ENCODE peak calls at places on chromosomes 4 and X, in five cellular contexts. One of them, this sample, is unnamed.

GRCh38 chr4:2084316-2084715 is 25.2 kb downstream of the NAT8L start:
- DNase-seq in transverse colon: peak; percentile 2
- DNase-seq in AG04449: no peak
- DNase-seq in fibroblast of villous mesenchyme: no peak
- DNase-seq in BJ: no peak
- DNase-seq in this sample: no peak

GRCh38 chr4:8863759-8864682 is 7.6 kb downstream of the HMX1 start:
- DNase-seq in transverse colon: no peak
- DNase-seq in AG04449: no peak
- DNase-seq in fibroblast of villous mesenchyme: no peak
- DNase-seq in BJ: no peak
- DNase-seq in this sample: no peak

GRCh38 chr4:109847896-109848442 is at the start of gene LRIT3:
- DNase-seq in transverse colon: no peak
- DNase-seq in AG04449: no peak
- DNase-seq in fibroblast of villous mesenchyme: no peak
- DNase-seq in BJ: no peak
- DNase-seq in this sample: no peak

GRCh38 chrX:40148439-40149285 is 50.9 kb upstream of the BCOR start:
- DNase-seq in transverse colon: peak; percentile 54
- DNase-seq in AG04449: no peak
- DNase-seq in fibroblast of villous mesenchyme: peak; percentile 76
- DNase-seq in BJ: no peak
- DNase-seq in this sample: no peak

GRCh38 chr4:69858683-69859082 is 1.3 kb downstream of the SULT1E1 start:
- DNase-seq in transverse colon: no peak
- DNase-seq in AG04449: no peak
- DNase-seq in fibroblast of villous mesenchyme: no peak
- DNase-seq in BJ: no peak
- DNase-seq in this sample: no peak

GRCh38 chr4:172962564-172963353 is 205.9 kb upstream of the GALNT7 start:
- DNase-seq in transverse colon: peak; percentile 67
- DNase-seq in AG04449: peak; percentile 16
- DNase-seq in fibroblast of villous mesenchyme: peak; percentile 77
- DNase-seq in BJ: peak; percentile 93
- DNase-seq in this sample: peak; percentile 45

GRCh38 chrX:31294475-31294874 is 222.6 kb upstream of the FTHL17 start:
- DNase-seq in transverse colon: no peak
- DNase-seq in AG04449: no peak
- DNase-seq in fibroblast of villous mesenchyme: no peak
- DNase-seq in BJ: no peak
- DNase-seq in this sample: no peak

GRCh38 chr4:37244583-37245390 is at the start of gene NWD2:
- DNase-seq in transverse colon: peak; percentile 13
- DNase-seq in AG04449: no peak
- DNase-seq in fibroblast of villous mesenchyme: no peak
- DNase-seq in BJ: no peak
- DNase-seq in this sample: no peak

GRCh38 chrX:148902581-148902980 is 402.2 kb downstream of the AFF2 start:
- DNase-seq in transverse colon: no peak
- DNase-seq in AG04449: no peak
- DNase-seq in fibroblast of villous mesenchyme: no peak
- DNase-seq in BJ: no peak
- DNase-seq in this sample: no peak

GRCh38 chr4:113616443-113616842 is 145.1 kb downstream of the CAMK2D start:
- DNase-seq in transverse colon: no peak
- DNase-seq in AG04449: no peak
- DNase-seq in fibroblast of villous mesenchyme: no peak
- DNase-seq in BJ: no peak
- DNase-seq in this sample: no peak

GRCh38 chr4:166594326-166594946 is 639.9 kb downstream of the SPOCK3 start:
- DNase-seq in transverse colon: peak; percentile 13
- DNase-seq in AG04449: no peak
- DNase-seq in fibroblast of villous mesenchyme: peak; percentile 10
- DNase-seq in BJ: no peak
- DNase-seq in this sample: no peak

GRCh38 chr4:41683321-41683720 is 65.2 kb downstream of the PHOX2B start:
- DNase-seq in transverse colon: no peak
- DNase-seq in AG04449: no peak
- DNase-seq in fibroblast of villous mesenchyme: no peak
- DNase-seq in BJ: peak; percentile 8
- DNase-seq in this sample: no peak

GRCh38 chrX:71118032-71118984 is at the start of gene MED12:
- DNase-seq in transverse colon: peak; percentile 85
- DNase-seq in AG04449: no peak
- DNase-seq in fibroblast of villous mesenchyme: peak; percentile 83
- DNase-seq in BJ: peak; percentile 35
- DNase-seq in this sample: peak; percentile 44

GRCh38 chr4:100738388-100739165 is 220.8 kb upstream of the EMCN start:
- DNase-seq in transverse colon: peak; percentile 35
- DNase-seq in AG04449: peak; percentile 1
- DNase-seq in fibroblast of villous mesenchyme: peak; percentile 49
- DNase-seq in BJ: peak; percentile 68
- DNase-seq in this sample: peak; percentile 75

GRCh38 chrX:109709129-109709631 is 23.9 kb downstream of the ACSL4 start:
- DNase-seq in transverse colon: no peak
- DNase-seq in AG04449: no peak
- DNase-seq in fibroblast of villous mesenchyme: peak; percentile 64
- DNase-seq in BJ: no peak
- DNase-seq in this sample: no peak

GRCh38 chr4:150389896-150390530 is 191.9 kb upstream of the MAB21L2 start:
- DNase-seq in transverse colon: no peak
- DNase-seq in AG04449: no peak
- DNase-seq in fibroblast of villous mesenchyme: peak; percentile 86
- DNase-seq in BJ: no peak
- DNase-seq in this sample: no peak

GRCh38 chrX:93637591-93637990 is 35.8 kb downstream of the NAP1L3 start:
- DNase-seq in transverse colon: no peak
- DNase-seq in AG04449: no peak
- DNase-seq in fibroblast of villous mesenchyme: no peak
- DNase-seq in BJ: no peak
- DNase-seq in this sample: no peak

GRCh38 chrX:10110984-10111363 is 45.8 kb upstream of the CLCN4 start:
- DNase-seq in transverse colon: no peak
- DNase-seq in AG04449: no peak
- DNase-seq in fibroblast of villous mesenchyme: peak; percentile 31
- DNase-seq in BJ: no peak
- DNase-seq in this sample: no peak

GRCh38 chr4:34181311-34181808 is 2063.0 kb downstream of the ARAP2 start:
- DNase-seq in transverse colon: no peak
- DNase-seq in AG04449: peak; percentile 85
- DNase-seq in fibroblast of villous mesenchyme: peak; percentile 91
- DNase-seq in BJ: peak; percentile 84
- DNase-seq in this sample: peak; percentile 55

GRCh38 chr4:601612-602558 is 23.5 kb upstream of the PDE6B start:
- DNase-seq in transverse colon: no peak
- DNase-seq in AG04449: no peak
- DNase-seq in fibroblast of villous mesenchyme: no peak
- DNase-seq in BJ: no peak
- DNase-seq in this sample: no peak

GRCh38 chr4:244471-244870 is 60.8 kb downstream of the ZNF732 start:
- DNase-seq in transverse colon: peak; percentile 44
- DNase-seq in AG04449: no peak
- DNase-seq in fibroblast of villous mesenchyme: peak; percentile 23
- DNase-seq in BJ: no peak
- DNase-seq in this sample: no peak

GRCh38 chr4:139848043-139848442 is 182.4 kb downstream of the MGST2 start:
- DNase-seq in transverse colon: no peak
- DNase-seq in AG04449: no peak
- DNase-seq in fibroblast of villous mesenchyme: no peak
- DNase-seq in BJ: no peak
- DNase-seq in this sample: no peak

GRCh38 chr4:139852612-139853269 is 187.1 kb downstream of the MGST2 start:
- DNase-seq in transverse colon: no peak
- DNase-seq in AG04449: no peak
- DNase-seq in fibroblast of villous mesenchyme: no peak
- DNase-seq in BJ: no peak
- DNase-seq in this sample: no peak

GRCh38 chr4:139851639-139852038 is 186.0 kb downstream of the MGST2 start:
- DNase-seq in transverse colon: no peak
- DNase-seq in AG04449: no peak
- DNase-seq in fibroblast of villous mesenchyme: no peak
- DNase-seq in BJ: no peak
- DNase-seq in this sample: no peak

GRCh38 chr4:139851133-139851532 is 185.5 kb downstream of the MGST2 start:
- DNase-seq in transverse colon: no peak
- DNase-seq in AG04449: no peak
- DNase-seq in fibroblast of villous mesenchyme: no peak
- DNase-seq in BJ: no peak
- DNase-seq in this sample: no peak

DNA sequence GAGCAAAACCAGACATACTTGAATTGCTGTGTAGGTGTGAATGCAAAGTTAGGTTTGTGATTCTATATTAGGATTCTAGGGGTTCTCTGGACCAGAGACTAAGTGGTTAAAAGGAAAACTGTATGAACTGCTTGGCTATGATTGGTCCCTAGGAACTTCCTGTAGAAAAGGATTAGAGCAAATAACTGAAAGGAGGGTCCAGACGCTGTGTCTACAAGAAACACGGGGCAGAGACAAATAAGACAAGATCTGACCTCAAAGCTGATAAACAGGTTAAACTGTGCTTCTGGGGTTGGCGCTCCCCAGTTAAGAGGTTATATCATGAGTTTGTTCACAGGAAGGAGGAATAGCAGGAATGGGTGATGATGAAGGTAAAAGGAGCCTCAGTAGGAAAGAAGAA is 183.6 kb downstream of the MGST2 start:
- DNase-seq in transverse colon: no peak
- DNase-seq in AG04449: no peak
- DNase-seq in fibroblast of villous mesenchyme: no peak
- DNase-seq in BJ: no peak
- DNase-seq in this sample: no peak
- TF ChIP-seq CTCF in transverse colon: no peak
- TF ChIP-seq CTCF in AG04449: no peak
- TF ChIP-seq CTCF in fibroblast of villous mesenchyme: no peak
- TF ChIP-seq CTCF in BJ: no peak
- TF ChIP-seq CTCF in this sample: no peak

GRCh38 chrX:132953358-132953757 is 5.1 kb downstream of the HS6ST2 start:
- DNase-seq in transverse colon: no peak
- DNase-seq in AG04449: no peak
- DNase-seq in fibroblast of villous mesenchyme: no peak
- DNase-seq in BJ: no peak
- DNase-seq in this sample: no peak

GRCh38 chrX:132954323-132954722 is 4.1 kb downstream of the HS6ST2 start:
- DNase-seq in transverse colon: no peak
- DNase-seq in AG04449: no peak
- DNase-seq in fibroblast of villous mesenchyme: no peak
- DNase-seq in BJ: no peak
- DNase-seq in this sample: no peak

GRCh38 chrX:132957211-132958085 is 981 bp downstream of the HS6ST2 start:
- DNase-seq in transverse colon: peak; percentile 9
- DNase-seq in AG04449: no peak
- DNase-seq in fibroblast of villous mesenchyme: no peak
- DNase-seq in BJ: no peak
- DNase-seq in this sample: no peak

GRCh38 chrX:132956421-132957210 is 1.8 kb downstream of the HS6ST2 start:
- DNase-seq in transverse colon: no peak
- DNase-seq in AG04449: no peak
- DNase-seq in fibroblast of villous mesenchyme: no peak
- DNase-seq in BJ: no peak
- DNase-seq in this sample: no peak

GRCh38 chrX:132955710-132956109 is 2.7 kb downstream of the HS6ST2 start:
- DNase-seq in transverse colon: no peak
- DNase-seq in AG04449: no peak
- DNase-seq in fibroblast of villous mesenchyme: no peak
- DNase-seq in BJ: no peak
- DNase-seq in this sample: no peak
- TF ChIP-seq CTCF in transverse colon: no peak
- TF ChIP-seq CTCF in AG04449: no peak
- TF ChIP-seq CTCF in fibroblast of villous mesenchyme: no peak
- TF ChIP-seq CTCF in BJ: no peak
- TF ChIP-seq CTCF in this sample: no peak

GRCh38 chrX:50200907-50201306 is at the start of gene AKAP4:
- DNase-seq in transverse colon: no peak
- DNase-seq in AG04449: no peak
- DNase-seq in fibroblast of villous mesenchyme: no peak
- DNase-seq in BJ: no peak
- DNase-seq in this sample: no peak

GRCh38 chrX:50206753-50207152 is 2.2 kb downstream of the CCNB3 start:
- DNase-seq in transverse colon: no peak
- DNase-seq in AG04449: no peak
- DNase-seq in fibroblast of villous mesenchyme: no peak
- DNase-seq in BJ: no peak
- DNase-seq in this sample: no peak

GRCh38 chrX:50202539-50202938 is 1.7 kb upstream of the AKAP4 start:
- DNase-seq in transverse colon: no peak
- DNase-seq in AG04449: no peak
- DNase-seq in fibroblast of villous mesenchyme: peak; percentile 21
- DNase-seq in BJ: no peak
- DNase-seq in this sample: no peak

DNA sequence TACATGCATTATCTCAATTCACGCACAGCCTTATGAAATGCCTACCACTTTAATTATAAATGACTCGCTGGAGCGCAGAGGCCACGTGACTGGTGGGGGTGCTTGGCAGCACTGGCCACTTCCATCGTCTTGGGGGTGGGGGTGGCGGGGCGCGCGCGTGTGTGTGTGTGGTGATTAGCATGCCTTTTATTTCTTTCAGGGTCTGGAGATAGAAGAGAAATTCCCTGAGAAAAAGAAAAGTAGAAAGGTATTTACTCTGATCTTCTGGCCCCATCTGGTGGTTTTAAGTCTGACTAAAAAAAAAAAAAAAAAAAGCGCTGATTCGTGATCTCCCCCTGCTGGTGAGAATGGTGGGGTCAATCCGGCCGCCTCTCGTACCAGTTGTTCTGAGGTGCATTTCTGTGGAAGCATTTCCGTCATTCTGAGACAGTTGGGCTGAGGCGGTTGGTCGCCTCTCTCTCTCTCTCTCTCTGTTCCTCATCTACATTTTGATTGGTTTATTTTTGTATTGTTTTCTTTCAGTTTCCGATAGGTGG is at the start of gene CCNB3:
- DNase-seq in transverse colon: peak; percentile 77
- DNase-seq in AG04449: no peak
- DNase-seq in fibroblast of villous mesenchyme: peak; percentile 69
- DNase-seq in BJ: peak; percentile 8
- DNase-seq in this sample: peak; percentile 20
- TF ChIP-seq CTCF in transverse colon: peak; percentile 63
- TF ChIP-seq CTCF in AG04449: peak; percentile 48
- TF ChIP-seq CTCF in fibroblast of villous mesenchyme: peak; percentile 69
- TF ChIP-seq CTCF in BJ: peak; percentile 67
- TF ChIP-seq CTCF in this sample: peak; percentile 74

GRCh38 chrX:132022115-132022862 is 813 bp upstream of the STK26 start:
- DNase-seq in transverse colon: peak; percentile 6
- DNase-seq in AG04449: no peak
- DNase-seq in fibroblast of villous mesenchyme: no peak
- DNase-seq in BJ: no peak
- DNase-seq in this sample: no peak
- TF ChIP-seq CTCF in transverse colon: no peak
- TF ChIP-seq CTCF in AG04449: peak; percentile 2
- TF ChIP-seq CTCF in fibroblast of villous mesenchyme: no peak
- TF ChIP-seq CTCF in BJ: no peak
- TF ChIP-seq CTCF in this sample: no peak

DNA sequence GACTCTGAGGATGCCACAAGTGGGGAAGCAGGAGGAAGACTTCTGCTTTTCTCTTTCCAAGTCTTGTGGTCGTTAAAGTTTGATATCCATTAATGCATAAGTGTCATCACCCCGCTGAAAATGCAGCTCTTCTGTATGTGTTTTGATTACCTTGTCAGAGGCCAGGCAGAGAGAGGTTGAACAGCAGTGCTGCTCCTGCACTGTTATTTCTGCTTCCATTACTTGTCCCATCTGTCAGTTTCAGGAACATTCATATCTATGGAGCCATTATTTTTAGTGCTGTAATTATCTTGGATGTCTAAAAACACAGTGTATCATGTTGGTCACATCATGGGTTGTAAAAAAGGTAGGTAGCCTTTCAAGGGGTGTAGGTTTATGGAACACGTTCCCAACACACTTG is 62.0 kb upstream of the ESX1 start:
- DNase-seq in transverse colon: no peak
- DNase-seq in AG04449: no peak
- DNase-seq in fibroblast of villous mesenchyme: no peak
- DNase-seq in BJ: no peak
- DNase-seq in this sample: no peak
- TF ChIP-seq CTCF in transverse colon: no peak
- TF ChIP-seq CTCF in AG04449: no peak
- TF ChIP-seq CTCF in fibroblast of villous mesenchyme: no peak
- TF ChIP-seq CTCF in BJ: no peak
- TF ChIP-seq CTCF in this sample: no peak